ENCODE peak calls at places on chromosomes 4 and X, in ten cellular contexts. H, J, I, A, O, Y, V, Q, F and R are unnamed samples.
A peak's percentile ranks its signal among the peaks of the same experiment; 100 is the strongest.

GRCh38 chr4:71974681-71975080 is 57.1 kb upstream of the NPFFR2 start:
- DNase-seq in V (no peak), Q (no peak), Y (no peak), F (no peak), H (peak; percentile 52), I (peak; percentile 2), A (no peak), O (no peak), J (peak; percentile 83), R (no peak)

GRCh38 chrX:69072486-69073006 is 92.7 kb downstream of the PJA1 start:
- DNase-seq in O (no peak), F (no peak), A (no peak), H (no peak), J (no peak), Y (no peak), V (no peak), I (no peak), Q (no peak), R (no peak)

GRCh38 chr4:3302786-3303444 is 10.1 kb downstream of the RGS12 start:
- DNase-seq in I (no peak), V (no peak), J (no peak), Y (no peak), O (no peak), H (no peak), F (no peak), A (peak; percentile 25), Q (peak; percentile 68), R (no peak)

GRCh38 chr4:117488692-117489091 is 403.3 kb upstream of the TRAM1L1 start:
- DNase-seq in O (no peak), H (no peak), J (no peak), I (no peak), A (no peak), F (no peak), Y (no peak), V (no peak), Q (no peak), R (no peak)

GRCh38 chrX:40806511-40807220 is 71.3 kb upstream of the MED14 start:
- DNase-seq in Y (no peak), V (no peak), A (no peak), F (no peak), Q (no peak), J (no peak), O (no peak), I (peak; percentile 17), H (no peak), R (no peak)

GRCh38 chr4:37981425-37981824 is 21.2 kb downstream of the PTTG2 start:
- DNase-seq in V (no peak), Y (no peak), Q (no peak), H (peak; percentile 35), I (no peak), A (no peak), J (no peak), F (no peak), O (no peak), R (no peak)

GRCh38 chr4:106981431-106981830 is 54.7 kb downstream of the DKK2 start:
- DNase-seq in F (no peak), J (no peak), V (no peak), Y (no peak), O (no peak), H (no peak), I (no peak), Q (no peak), A (no peak), R (no peak)

GRCh38 chrX:45771560-45772340 is 571.1 kb upstream of the DIPK2B start:
- DNase-seq in Q (peak; percentile 89), O (no peak), I (peak; percentile 52), A (no peak), J (no peak), Y (peak; percentile 10), H (peak; percentile 77), V (no peak), F (no peak), R (no peak)

GRCh38 chrX:139560221-139560620 is 29.7 kb downstream of the F9 start:
- DNase-seq in I (no peak), J (no peak), Q (no peak), H (peak; percentile 0), Y (no peak), O (no peak), V (no peak), F (no peak), A (no peak), R (no peak)

GRCh38 chrX:41449138-41449537 is 2.0 kb downstream of the NYX start:
- DNase-seq in V (peak; percentile 27), Q (no peak), A (no peak), F (no peak), J (no peak), Y (no peak), H (no peak), O (no peak), I (no peak), R (no peak)